ENCODE peak calls at places on chromosomes 11 and 22, in five cellular contexts. One of them, this sample, is unnamed.

GRCh38 chr11:2268911-2269600 is 1.3 kb downstream of the ASCL2 start:
- DNase-seq in cardiac fibroblast: peak
- DNase-seq in fibroblast of lung: peak
- DNase-seq in fibroblast of pulmonary artery: peak
- DNase-seq in Caco-2: peak
- DNase-seq in this sample: peak

GRCh38 chr11:122042981-122043380 is 73.0 kb downstream of the BLID start:
- DNase-seq in cardiac fibroblast: no peak
- DNase-seq in fibroblast of lung: no peak
- DNase-seq in fibroblast of pulmonary artery: no peak
- DNase-seq in Caco-2: no peak
- DNase-seq in this sample: no peak

GRCh38 chr11:119338946-119339580 is 1.6 kb downstream of the C1QTNF5 start:
- DNase-seq in cardiac fibroblast: no peak
- DNase-seq in fibroblast of lung: no peak
- DNase-seq in fibroblast of pulmonary artery: no peak
- DNase-seq in Caco-2: no peak
- DNase-seq in this sample: no peak

GRCh38 chr22:43129426-43130425 is 13.5 kb downstream of the MCAT start:
- DNase-seq in cardiac fibroblast: no peak
- DNase-seq in fibroblast of lung: no peak
- DNase-seq in fibroblast of pulmonary artery: no peak
- DNase-seq in Caco-2: no peak
- DNase-seq in this sample: no peak

GRCh38 chr11:17267576-17267975 is 9.0 kb upstream of the NUCB2 start:
- DNase-seq in cardiac fibroblast: peak
- DNase-seq in fibroblast of lung: peak
- DNase-seq in fibroblast of pulmonary artery: peak
- DNase-seq in Caco-2: no peak
- DNase-seq in this sample: no peak

GRCh38 chr11:117814766-117815261 is 9.7 kb downstream of the FXYD2 start:
- DNase-seq in cardiac fibroblast: no peak
- DNase-seq in fibroblast of lung: peak
- DNase-seq in fibroblast of pulmonary artery: peak
- DNase-seq in Caco-2: no peak
- DNase-seq in this sample: peak

GRCh38 chr22:46122980-46123693 is 27.2 kb upstream of the PPARA start:
- DNase-seq in cardiac fibroblast: peak
- DNase-seq in fibroblast of lung: no peak
- DNase-seq in fibroblast of pulmonary artery: no peak
- DNase-seq in Caco-2: no peak
- DNase-seq in this sample: no peak

GRCh38 chr11:72144807-72145565 is 9.5 kb downstream of the FOLR3 start:
- DNase-seq in cardiac fibroblast: peak
- DNase-seq in fibroblast of lung: peak
- DNase-seq in fibroblast of pulmonary artery: peak
- DNase-seq in Caco-2: no peak
- DNase-seq in this sample: no peak

GRCh38 chr11:115301029-115301428 is 203.2 kb downstream of the CADM1 start:
- DNase-seq in cardiac fibroblast: no peak
- DNase-seq in fibroblast of lung: peak
- DNase-seq in fibroblast of pulmonary artery: no peak
- DNase-seq in Caco-2: no peak
- DNase-seq in this sample: no peak

GRCh38 chr11:131645237-131645636 is 274.8 kb downstream of the NTM start:
- DNase-seq in cardiac fibroblast: no peak
- DNase-seq in fibroblast of lung: no peak
- DNase-seq in fibroblast of pulmonary artery: no peak
- DNase-seq in Caco-2: no peak
- DNase-seq in this sample: peak

GRCh38 chr11:118206612-118207031 is 18.2 kb downstream of the JAML start:
- DNase-seq in cardiac fibroblast: no peak
- DNase-seq in fibroblast of lung: no peak
- DNase-seq in fibroblast of pulmonary artery: no peak
- DNase-seq in Caco-2: no peak
- DNase-seq in this sample: no peak

GRCh38 chr11:13465909-13466371 is 2.9 kb upstream of the BTBD10 start:
- DNase-seq in cardiac fibroblast: peak
- DNase-seq in fibroblast of lung: peak
- DNase-seq in fibroblast of pulmonary artery: peak
- DNase-seq in Caco-2: no peak
- DNase-seq in this sample: peak

GRCh38 chr22:23063539-23064380 is 6.6 kb upstream of the GNAZ start:
- DNase-seq in cardiac fibroblast: no peak
- DNase-seq in fibroblast of lung: no peak
- DNase-seq in fibroblast of pulmonary artery: no peak
- DNase-seq in Caco-2: peak
- DNase-seq in this sample: no peak

GRCh38 chr22:28112548-28113043 is 193.5 kb upstream of the PITPNB start:
- DNase-seq in cardiac fibroblast: peak
- DNase-seq in fibroblast of lung: peak
- DNase-seq in fibroblast of pulmonary artery: peak
- DNase-seq in Caco-2: no peak
- DNase-seq in this sample: peak

GRCh38 chr11:73907191-73907590 is 30.4 kb downstream of the PAAF1 start:
- DNase-seq in cardiac fibroblast: peak
- DNase-seq in fibroblast of lung: peak
- DNase-seq in fibroblast of pulmonary artery: peak
- DNase-seq in Caco-2: no peak
- DNase-seq in this sample: peak

GRCh38 chr11:97982512-97982911 is 1038.2 kb upstream of the CNTN5 start:
- DNase-seq in cardiac fibroblast: no peak
- DNase-seq in fibroblast of lung: no peak
- DNase-seq in fibroblast of pulmonary artery: no peak
- DNase-seq in Caco-2: no peak
- DNase-seq in this sample: no peak

GRCh38 chr11:120212259-120212888 is 1.5 kb downstream of the OAF start:
- DNase-seq in cardiac fibroblast: peak
- DNase-seq in fibroblast of lung: peak
- DNase-seq in fibroblast of pulmonary artery: no peak
- DNase-seq in Caco-2: no peak
- DNase-seq in this sample: no peak

GRCh38 chr22:35642305-35642741 is 5.9 kb upstream of the APOL6 start:
- DNase-seq in cardiac fibroblast: no peak
- DNase-seq in fibroblast of lung: no peak
- DNase-seq in fibroblast of pulmonary artery: peak
- DNase-seq in Caco-2: no peak
- DNase-seq in this sample: no peak

GRCh38 chr11:58928691-58929090 is 10.6 kb upstream of the GLYATL1 start:
- DNase-seq in cardiac fibroblast: no peak
- DNase-seq in fibroblast of lung: no peak
- DNase-seq in fibroblast of pulmonary artery: no peak
- DNase-seq in Caco-2: no peak
- DNase-seq in this sample: no peak

GRCh38 chr11:58927393-58928081 is 11.8 kb upstream of the GLYATL1 start:
- DNase-seq in cardiac fibroblast: no peak
- DNase-seq in fibroblast of lung: peak
- DNase-seq in fibroblast of pulmonary artery: peak
- DNase-seq in Caco-2: peak
- DNase-seq in this sample: peak

GRCh38 chr11:58926251-58926650 is 13.0 kb upstream of the GLYATL1 start:
- DNase-seq in cardiac fibroblast: peak
- DNase-seq in fibroblast of lung: peak
- DNase-seq in fibroblast of pulmonary artery: no peak
- DNase-seq in Caco-2: no peak
- DNase-seq in this sample: no peak

GRCh38 chr11:58926695-58927094 is 12.6 kb upstream of the GLYATL1 start:
- DNase-seq in cardiac fibroblast: peak
- DNase-seq in fibroblast of lung: peak
- DNase-seq in fibroblast of pulmonary artery: peak
- DNase-seq in Caco-2: no peak
- DNase-seq in this sample: no peak

DNA sequence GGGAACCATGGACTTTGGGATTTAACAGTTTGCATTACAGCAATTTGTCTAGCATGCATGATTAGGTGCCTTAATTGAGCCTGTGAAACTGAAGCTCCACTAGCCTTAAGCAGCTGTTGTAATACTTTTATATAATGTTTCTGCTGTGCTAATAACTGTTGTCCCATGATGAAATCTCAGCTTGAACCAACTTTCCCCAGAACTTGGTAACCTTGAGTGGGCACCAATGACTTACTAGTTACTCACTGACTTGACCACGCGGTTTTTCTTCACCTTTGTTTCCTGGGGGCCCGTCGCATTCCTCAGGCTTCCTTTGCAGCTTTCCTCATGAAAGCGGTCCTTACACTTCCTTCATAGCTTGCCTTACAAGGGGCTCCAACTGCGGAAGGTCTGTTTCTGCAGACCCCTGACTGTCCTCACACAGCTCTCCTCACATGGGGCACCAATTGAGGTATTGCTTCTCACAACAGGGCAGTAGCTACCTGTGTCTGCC is 11.2 kb upstream of the GLYATL1 start:
- DNase-seq in cardiac fibroblast: no peak
- DNase-seq in fibroblast of lung: peak
- DNase-seq in fibroblast of pulmonary artery: no peak
- DNase-seq in Caco-2: peak
- DNase-seq in this sample: no peak
- H3K4me3 ChIP-seq in cardiac fibroblast: no peak
- H3K4me3 ChIP-seq in fibroblast of lung: no peak
- H3K4me3 ChIP-seq in fibroblast of pulmonary artery: no peak
- H3K4me3 ChIP-seq in Caco-2: peak
- H3K4me3 ChIP-seq in this sample: peak

DNA sequence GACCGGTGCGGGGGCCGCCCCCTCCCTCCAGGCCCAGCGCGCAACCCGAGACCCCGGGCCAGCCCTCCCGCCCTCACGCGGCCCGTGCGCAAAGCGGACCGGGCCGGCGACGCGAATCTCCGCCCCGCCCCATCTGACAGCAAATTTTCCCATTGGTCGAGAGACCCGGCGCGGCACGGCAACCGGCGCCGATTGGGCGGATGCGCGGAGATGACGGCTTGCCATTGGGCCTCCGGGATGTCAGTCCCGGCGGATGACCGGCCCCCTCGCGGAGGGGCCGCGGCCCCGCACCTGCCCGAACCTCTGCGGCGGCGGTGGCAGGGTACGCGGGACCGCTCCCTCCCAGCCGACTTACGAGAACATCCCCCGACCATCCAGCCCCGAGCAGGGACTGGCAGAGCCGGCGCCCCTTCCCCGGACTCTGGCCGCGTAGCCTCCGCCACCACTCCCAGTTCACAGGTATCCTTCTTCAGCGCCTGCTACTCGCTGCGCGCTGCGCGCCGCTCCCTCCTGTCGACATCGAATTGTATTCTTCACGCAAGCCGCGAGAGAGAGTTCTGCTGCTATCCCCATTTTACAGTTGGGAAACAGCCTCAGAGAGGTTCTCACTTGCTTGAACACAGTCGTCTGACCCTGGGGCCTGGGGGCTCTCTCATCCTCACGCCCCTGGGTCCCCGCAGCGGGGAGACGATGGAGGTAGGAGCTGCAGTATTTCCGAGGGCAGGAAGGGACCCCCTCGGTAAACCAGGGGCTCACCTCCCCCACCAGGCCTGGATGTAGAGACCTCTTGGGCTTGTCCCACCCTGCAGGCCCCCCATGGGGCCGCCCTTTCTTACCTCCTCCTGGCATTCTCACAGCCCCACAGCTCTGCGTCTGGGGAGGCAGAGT is at the start of gene ARVCF:
- DNase-seq in cardiac fibroblast: peak
- DNase-seq in fibroblast of lung: peak
- DNase-seq in fibroblast of pulmonary artery: peak
- DNase-seq in Caco-2: peak
- DNase-seq in this sample: peak
- TF ChIP-seq CTCF in cardiac fibroblast: no peak
- TF ChIP-seq CTCF in fibroblast of lung: no peak
- TF ChIP-seq CTCF in fibroblast of pulmonary artery: no peak
- TF ChIP-seq CTCF in Caco-2: peak
- TF ChIP-seq CTCF in this sample: peak

GRCh38 chr11:67983916-67984315 is 20.0 kb downstream of the UNC93B1 start:
- DNase-seq in cardiac fibroblast: no peak
- DNase-seq in fibroblast of lung: no peak
- DNase-seq in fibroblast of pulmonary artery: no peak
- DNase-seq in Caco-2: no peak
- DNase-seq in this sample: no peak
- H3K4me3 ChIP-seq in cardiac fibroblast: no peak
- H3K4me3 ChIP-seq in fibroblast of lung: no peak
- H3K4me3 ChIP-seq in fibroblast of pulmonary artery: no peak
- H3K4me3 ChIP-seq in Caco-2: no peak
- H3K4me3 ChIP-seq in this sample: no peak

DNA sequence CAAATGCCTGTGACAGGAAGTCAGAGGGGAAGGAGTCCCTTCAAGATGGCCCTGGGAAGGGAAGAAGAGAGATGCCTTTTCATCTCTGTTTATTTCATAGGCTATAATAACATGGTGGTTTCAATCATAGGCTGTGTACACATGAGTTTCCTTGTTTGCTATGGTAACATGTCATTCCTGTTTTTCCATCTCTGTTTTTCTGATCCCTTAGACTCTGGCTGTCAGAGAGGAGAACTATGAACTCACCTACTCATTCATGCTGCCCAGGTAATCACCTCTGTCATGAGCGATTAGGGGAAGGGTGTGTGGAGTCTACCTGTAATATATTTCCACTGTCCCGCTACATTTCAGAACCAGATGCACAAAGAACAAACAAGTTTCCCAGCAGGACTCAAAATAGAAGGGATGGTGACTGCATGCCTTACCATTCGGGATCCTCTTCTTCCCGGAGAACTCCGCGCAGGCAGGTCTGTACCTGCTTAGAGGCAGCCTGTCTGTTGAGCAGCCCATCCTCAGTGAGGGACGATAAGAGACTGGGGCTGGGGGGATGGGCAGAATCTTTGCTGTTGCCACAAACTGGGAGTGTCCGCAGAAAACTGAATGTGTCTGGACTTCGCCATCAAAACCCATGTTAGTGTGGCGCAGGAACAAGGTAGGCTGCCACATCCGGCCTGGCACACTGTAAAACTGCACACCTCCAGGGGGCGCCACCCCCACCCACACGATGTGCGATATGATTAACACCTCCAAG is 7.1 kb upstream of the PEX26 start:
- DNase-seq in cardiac fibroblast: no peak
- DNase-seq in fibroblast of lung: no peak
- DNase-seq in fibroblast of pulmonary artery: no peak
- DNase-seq in Caco-2: no peak
- DNase-seq in this sample: no peak
- TF ChIP-seq CTCF in cardiac fibroblast: peak
- TF ChIP-seq CTCF in fibroblast of lung: peak
- TF ChIP-seq CTCF in fibroblast of pulmonary artery: peak
- TF ChIP-seq CTCF in Caco-2: peak
- TF ChIP-seq CTCF in this sample: peak